ENCODE peak calls at places on chromosomes 6 and 20, in nine cellular contexts. X, V, P, N, E, U, D, A and R are unnamed samples.

GRCh38 chr6:89411269-89412070 is 603 bp downstream of the RRAGD start:
- DNase-seq in X (no peak), V (no peak), P (peak), N (peak), E (no peak), U (peak), D (peak), A (no peak), R (peak)

GRCh38 chr6:36840471-36841461 is 1.5 kb upstream of the CPNE5 start:
- DNase-seq in X (no peak), V (no peak), P (no peak), N (no peak), E (no peak), U (no peak), D (peak), A (peak), R (peak)

GRCh38 chr20:38373231-38373867 is 27.1 kb downstream of the LBP start:
- DNase-seq in X (no peak), V (no peak), P (no peak), N (no peak), E (peak), U (no peak), D (no peak), A (no peak), R (no peak)

GRCh38 chr6:39808934-39809333 is 16.8 kb downstream of the DAAM2 start:
- DNase-seq in X (no peak), V (no peak), P (no peak), N (no peak), E (no peak), U (no peak), D (no peak), A (no peak), R (no peak)

GRCh38 chr20:57393321-57394086 is 2.3 kb downstream of the RBM38 start:
- DNase-seq in X (no peak), V (no peak), P (no peak), N (no peak), E (no peak), U (peak), D (no peak), A (no peak), R (peak)

GRCh38 chr20:60485012-60485760 is 527.0 kb downstream of the CDH26 start:
- DNase-seq in X (no peak), V (no peak), P (no peak), N (no peak), E (no peak), U (no peak), D (no peak), A (no peak), R (no peak)

GRCh38 chr6:144922120-144922722 is 637.1 kb downstream of the UTRN start:
- DNase-seq in X (no peak), V (no peak), P (no peak), N (peak), E (no peak), U (no peak), D (no peak), A (no peak), R (no peak)

GRCh38 chr6:157727629-157728182 is 95.3 kb upstream of the SNX9 start:
- DNase-seq in X (no peak), V (no peak), P (no peak), N (no peak), E (no peak), U (no peak), D (no peak), A (no peak), R (no peak)

GRCh38 chr6:32082951-32083350 is 26.2 kb downstream of the TNXB start:
- DNase-seq in X (no peak), V (no peak), P (no peak), N (no peak), E (no peak), U (no peak), D (peak), A (no peak), R (no peak)

GRCh38 chr20:50185426-50185825 is 5.2 kb upstream of the CEBPB start:
- DNase-seq in X (no peak), V (no peak), P (no peak), N (no peak), E (no peak), U (no peak), D (no peak), A (no peak), R (no peak)

GRCh38 chr20:47764154-47764734 is 21.0 kb downstream of the SULF2 start:
- DNase-seq in X (no peak), V (no peak), P (no peak), N (no peak), E (no peak), U (no peak), D (no peak), A (no peak), R (no peak)

GRCh38 chr20:24492698-24493097 is 23.3 kb downstream of the SYNDIG1 start:
- DNase-seq in X (no peak), V (no peak), P (no peak), N (no peak), E (no peak), U (no peak), D (no peak), A (no peak), R (peak)

GRCh38 chr6:107629545-107630147 is 139.7 kb downstream of the SOBP start:
- DNase-seq in X (no peak), V (no peak), P (no peak), N (no peak), E (peak), U (no peak), D (no peak), A (no peak), R (no peak)